ENCODE peak calls at places on chromosomes 16 and 17, in nine cellular contexts. H, M, J, P, R, T, X, L and S are unnamed samples.

GRCh38 chr16:11629071-11630030 is 38.9 kb upstream of the SNN start:
- DNase-seq in H (no peak), M (no peak), J (no peak), P (no peak), R (no peak), T (no peak), X (no peak), L (peak; percentile 56), S (peak; percentile 70)

GRCh38 chr17:27630607-27631408 is at the start of gene LGALS9:
- DNase-seq in H (no peak), M (no peak), J (no peak), P (no peak), R (no peak), T (peak; percentile 7), X (no peak), L (peak; percentile 73), S (peak; percentile 37)

GRCh38 chr16:12144355-12144754 is 167.8 kb downstream of the SNX29 start:
- DNase-seq in H (no peak), M (no peak), J (no peak), P (no peak), R (no peak), T (no peak), X (no peak), L (no peak), S (no peak)

GRCh38 chr17:49996495-49997255 is 1.7 kb upstream of the DLX3 start:
- DNase-seq in H (peak; percentile 85), M (peak; percentile 18), J (peak; percentile 61), P (peak; percentile 6), R (no peak), T (peak; percentile 50), X (no peak), L (peak; percentile 56), S (no peak)

GRCh38 chr16:68644715-68645493 is at the start of gene CDH3:
- DNase-seq in H (peak; percentile 32), M (no peak), J (no peak), P (no peak), R (no peak), T (no peak), X (no peak), L (peak; percentile 80), S (no peak)

GRCh38 chr17:73584049-73584448 is 60.2 kb downstream of the SDK2 start:
- DNase-seq in H (no peak), M (no peak), J (no peak), P (no peak), R (no peak), T (no peak), X (no peak), L (no peak), S (no peak)

GRCh38 chr17:39271546-39271945 is 45.8 kb upstream of the STAC2 start:
- DNase-seq in H (no peak), M (no peak), J (no peak), P (no peak), R (no peak), T (no peak), X (no peak), L (no peak), S (no peak)

GRCh38 chr17:62847426-62847825 is 39.3 kb upstream of the MARCHF10 start:
- DNase-seq in H (no peak), M (no peak), J (no peak), P (no peak), R (no peak), T (no peak), X (no peak), L (no peak), S (no peak)

GRCh38 chr17:50381920-50382319 is 8.9 kb downstream of the EME1 start:
- DNase-seq in H (no peak), M (no peak), J (no peak), P (no peak), R (no peak), T (no peak), X (no peak), L (no peak), S (no peak)

GRCh38 chr17:15462962-15463361 is 4.5 kb downstream of the CDRT4 start:
- DNase-seq in H (no peak), M (no peak), J (no peak), P (no peak), R (no peak), T (no peak), X (no peak), L (no peak), S (no peak)

GRCh38 chr16:2388875-2389433 is 40.3 kb upstream of the CCNF start:
- DNase-seq in H (no peak), M (no peak), J (peak; percentile 45), P (no peak), R (peak; percentile 93), T (no peak), X (peak; percentile 92), L (no peak), S (no peak)